ENCODE peak calls at places on chromosomes 6 and 20, in seven cellular contexts. Y is posterior vena cava, Q is caudate nucleus, R is ACHN, H is epithelial cell of esophagus, T is heart right ventricle, S is T-helper 17 cell. G is an unnamed sample.

GRCh38 chr6:73290435-73290834 is 27.4 kb upstream of the KHDC1 start:
- DNase-seq in Q (no peak), T (no peak), H (peak), Y (no peak), S (no peak), R (no peak), G (no peak)

GRCh38 chr6:568085-568484 is 88.8 kb downstream of the HUS1B start:
- DNase-seq in H (no peak), R (no peak), Y (no peak), Q (no peak), T (no peak), S (no peak), G (no peak)

GRCh38 chr20:10077081-10077471 is 42.3 kb downstream of the ANKEF1 start:
- DNase-seq in S (no peak), R (no peak), H (no peak), Y (no peak), T (no peak), Q (no peak), G (no peak)

GRCh38 chr20:2373098-2373497 is 7.6 kb upstream of the TGM6 start:
- DNase-seq in R (no peak), Y (no peak), Q (no peak), S (no peak), T (no peak), H (no peak), G (no peak)

GRCh38 chr6:36073587-36073986 is 46.0 kb downstream of the MAPK14 start:
- DNase-seq in R (no peak), H (no peak), Y (no peak), S (no peak), Q (no peak), T (no peak), G (no peak)

GRCh38 chr6:153959281-153959680 is 79.8 kb upstream of the OPRM1 start:
- DNase-seq in R (no peak), T (no peak), Q (no peak), S (no peak), Y (no peak), H (peak), G (no peak)

GRCh38 chr20:20489054-20489453 is 121.2 kb downstream of the INSM1 start:
- DNase-seq in H (peak), Y (no peak), R (peak), Q (no peak), T (no peak), S (no peak), G (no peak)

GRCh38 chr20:62723351-62723750 is 14.7 kb downstream of the NTSR1 start:
- DNase-seq in H (no peak), T (no peak), Q (no peak), R (no peak), S (no peak), Y (peak), G (no peak)

GRCh38 chr6:166639921-166640320 is 12.9 kb upstream of the RPS6KA2 start:
- DNase-seq in Y (no peak), H (no peak), T (no peak), Q (no peak), S (no peak), R (no peak), G (no peak)

GRCh38 chr20:46368902-46369268 is 37.5 kb downstream of the ELMO2 start:
- DNase-seq in S (no peak), H (no peak), Y (no peak), Q (no peak), T (no peak), R (no peak), G (no peak)

GRCh38 chr6:36743538-36744441 is 46.2 kb downstream of the RAB44 start:
- DNase-seq in Q (no peak), R (no peak), Y (no peak), T (no peak), S (no peak), H (peak), G (no peak)

GRCh38 chr20:21609221-21609620 is 95.4 kb upstream of the NKX2-2 start:
- DNase-seq in Y (no peak), T (no peak), Q (no peak), H (peak), S (no peak), R (no peak), G (no peak)

GRCh38 chr20:21127201-21127981 is 1.5 kb downstream of the KIZ start:
- DNase-seq in T (no peak), Q (no peak), S (no peak), R (no peak), Y (no peak), H (no peak), G (no peak)

GRCh38 chr20:33815671-33816070 is 4.5 kb downstream of the CHMP4B start:
- DNase-seq in S (no peak), H (peak), Q (no peak), R (no peak), Y (no peak), T (no peak), G (no peak)

GRCh38 chr20:53824779-53825178 is 231.1 kb upstream of the ZNF217 start:
- DNase-seq in H (no peak), S (no peak), Y (no peak), R (no peak), Q (no peak), T (no peak), G (no peak)

GRCh38 chr20:46683939-46684750 is 5.1 kb downstream of the TP53RK start:
- DNase-seq in R (peak), Q (no peak), S (no peak), Y (peak), T (peak), H (peak), G (no peak)

GRCh38 chr6:20873425-20874190 is 339.4 kb downstream of the CDKAL1 start:
- DNase-seq in R (peak), T (no peak), H (peak), S (no peak), Q (no peak), Y (no peak), G (no peak)